ENCODE peak calls at places on chromosome 2, in five cellular contexts. Y, G, U, L and S are unnamed samples.

GRCh38 chr2:201697899-201698298 is 545 bp downstream of the MPP4 start:
- DNase-seq in Y (no peak), G (no peak), U (no peak), L (no peak), S (no peak)

GRCh38 chr2:59658906-59659305 is 894.5 kb downstream of the BCL11A start:
- DNase-seq in Y (no peak), G (no peak), U (no peak), L (no peak), S (no peak)

GRCh38 chr2:128370468-128371247 is 52.0 kb upstream of the HS6ST1 start:
- DNase-seq in Y (no peak), G (no peak), U (no peak), L (peak), S (no peak)

GRCh38 chr2:39419282-39420223 is 17.5 kb downstream of the MAP4K3 start:
- DNase-seq in Y (no peak), G (no peak), U (no peak), L (no peak), S (no peak)

GRCh38 chr2:105510761-105511669 is 112.2 kb upstream of the FHL2 start:
- DNase-seq in Y (no peak), G (no peak), U (no peak), L (no peak), S (no peak)

GRCh38 chr2:109317471-109318090 is 188.6 kb downstream of the SH3RF3 start:
- DNase-seq in Y (no peak), G (no peak), U (no peak), L (no peak), S (no peak)

GRCh38 chr2:159147687-159148086 is 138.8 kb downstream of the WDSUB1 start:
- DNase-seq in Y (no peak), G (no peak), U (no peak), L (no peak), S (no peak)

GRCh38 chr2:239194731-239195317 is 206.0 kb downstream of the HDAC4 start:
- DNase-seq in Y (no peak), G (peak), U (no peak), L (peak), S (no peak)

GRCh38 chr2:134550566-134551164 is 168.1 kb downstream of the TMEM163 start:
- DNase-seq in Y (no peak), G (no peak), U (no peak), L (no peak), S (no peak)

GRCh38 chr2:20061476-20061875 is 10.0 kb upstream of the LAPTM4A start:
- DNase-seq in Y (no peak), G (no peak), U (no peak), L (no peak), S (no peak)

GRCh38 chr2:99708231-99708630 is 218.4 kb upstream of the REV1 start:
- DNase-seq in Y (no peak), G (peak), U (no peak), L (no peak), S (no peak)

GRCh38 chr2:25306767-25307368 is 34.9 kb downstream of the DNMT3A start:
- DNase-seq in Y (no peak), G (peak), U (no peak), L (no peak), S (no peak)

GRCh38 chr2:235988271-235989015 is 179.7 kb downstream of the GBX2 start:
- DNase-seq in Y (no peak), G (no peak), U (no peak), L (no peak), S (no peak)

GRCh38 chr2:164621761-164622105 is 451 bp upstream of the GRB14 start:
- DNase-seq in Y (no peak), G (no peak), U (no peak), L (no peak), S (peak)

GRCh38 chr2:164617466-164617865 is 3.8 kb downstream of the GRB14 start:
- DNase-seq in Y (no peak), G (no peak), U (no peak), L (no peak), S (no peak)

GRCh38 chr2:164622338-164623106 is 1.2 kb upstream of the GRB14 start:
- DNase-seq in Y (no peak), G (no peak), U (no peak), L (no peak), S (no peak)

GRCh38 chr2:164624296-164624695 is 3.0 kb upstream of the GRB14 start:
- DNase-seq in Y (no peak), G (no peak), U (no peak), L (no peak), S (no peak)

DNA sequence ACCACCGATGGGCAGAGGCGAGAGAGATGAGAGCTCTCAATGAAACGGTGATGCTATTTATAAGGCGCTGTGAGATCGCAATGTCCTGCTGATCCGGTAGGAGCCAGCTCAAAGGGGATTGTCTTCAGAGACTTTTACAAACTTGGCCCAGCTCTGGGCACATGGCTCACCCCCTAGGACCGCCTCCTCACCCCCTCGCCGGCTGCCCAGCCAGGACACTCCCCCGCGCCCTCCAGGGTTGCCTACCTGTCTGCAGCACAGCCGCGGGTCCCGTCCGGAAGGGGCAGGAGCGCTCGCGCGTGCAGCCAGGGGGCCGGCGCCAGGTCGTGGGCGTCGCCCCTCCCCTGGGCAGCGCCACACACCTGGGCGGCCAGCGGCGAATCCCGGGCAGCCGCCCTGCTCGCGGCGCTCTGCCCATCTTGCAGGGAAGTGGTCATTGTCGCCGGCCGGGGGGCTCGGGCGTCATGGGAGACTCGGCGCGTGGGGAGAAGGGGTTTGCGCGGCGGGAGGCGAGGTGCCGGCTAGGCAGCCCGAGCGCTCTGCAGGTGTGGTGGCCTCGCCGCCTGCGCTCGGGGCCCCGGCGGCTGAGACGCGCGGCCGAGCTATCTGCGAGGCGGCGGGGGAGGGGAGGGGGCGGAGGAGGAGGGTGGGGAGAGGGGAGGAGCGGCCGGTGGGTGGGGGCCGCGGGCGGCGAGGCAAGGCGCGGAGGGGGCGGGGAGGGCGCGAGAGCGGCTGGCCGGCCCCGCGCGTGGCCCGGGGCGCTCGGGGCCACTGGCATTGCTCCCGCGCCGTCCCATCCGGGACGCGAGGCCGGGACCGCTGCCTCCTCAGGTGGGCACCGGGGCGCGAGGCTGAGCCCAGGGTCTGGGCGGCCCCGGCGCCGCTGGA is at the start of gene GRB14:
- DNase-seq in Y (no peak), G (peak), U (no peak), L (peak), S (peak)
- TF ChIP-seq CTCF in Y (no peak), G (no peak), U (no peak), L (no peak), S (no peak)

GRCh38 chr2:37188570-37188969 is at the start of gene SULT6B1:
- DNase-seq in Y (no peak), G (no peak), U (no peak), L (no peak), S (no peak)

GRCh38 chr2:37191253-37191652 is 2.8 kb upstream of the SULT6B1 start:
- DNase-seq in Y (no peak), G (no peak), U (no peak), L (no peak), S (no peak)

GRCh38 chr2:37190290-37190689 is 1.8 kb upstream of the SULT6B1 start:
- DNase-seq in Y (no peak), G (no peak), U (no peak), L (no peak), S (no peak)

GRCh38 chr2:37191747-37192146 is 3.3 kb upstream of the SULT6B1 start:
- DNase-seq in Y (no peak), G (no peak), U (no peak), L (no peak), S (no peak)

DNA sequence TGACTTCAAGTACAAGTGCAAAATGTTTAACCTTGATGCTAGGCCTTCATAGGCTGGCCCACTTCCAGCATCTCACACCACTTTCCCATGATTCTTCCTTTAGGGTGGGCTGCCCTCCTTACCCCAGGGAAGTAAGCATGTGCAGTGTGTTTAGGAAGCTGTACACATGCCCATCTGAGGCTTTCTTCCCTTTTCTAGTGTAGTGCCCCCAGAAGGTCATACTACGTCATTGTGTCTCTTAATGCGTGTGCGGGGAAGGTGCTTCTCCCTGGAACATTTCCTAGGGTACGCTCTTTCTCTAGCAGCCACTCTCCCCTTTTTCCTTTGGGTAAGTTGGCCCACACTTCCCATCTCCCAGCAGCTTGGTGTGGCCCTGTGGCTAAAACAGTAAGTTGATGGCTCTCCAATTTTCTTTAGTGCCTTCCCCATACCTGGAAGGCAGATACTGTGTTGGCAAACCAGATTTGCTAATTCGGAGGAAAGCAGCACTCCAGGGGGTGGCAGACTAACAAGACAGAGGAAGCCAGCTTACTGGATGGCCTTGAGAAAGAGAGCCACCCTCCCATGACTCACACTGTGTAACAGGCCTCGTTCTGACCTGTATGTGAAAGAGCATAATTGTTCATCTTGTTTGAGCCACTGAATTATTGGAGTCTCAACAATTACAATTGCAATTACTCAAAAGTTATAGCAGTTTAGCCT is 1.1 kb upstream of the SULT6B1 start:
- DNase-seq in Y (no peak), G (no peak), U (no peak), L (no peak), S (no peak)
- H3K27ac ChIP-seq in Y (no peak), G (no peak), U (no peak), L (no peak), S (peak)

GRCh38 chr2:1728821-1729220 is 15.5 kb downstream of the PXDN start:
- DNase-seq in Y (no peak), G (peak), U (peak), L (peak), S (peak)

GRCh38 chr2:1727796-1728474 is 16.4 kb downstream of the PXDN start:
- DNase-seq in Y (no peak), G (peak), U (peak), L (peak), S (no peak)

GRCh38 chr2:1726558-1726957 is 17.8 kb downstream of the PXDN start:
- DNase-seq in Y (no peak), G (no peak), U (no peak), L (no peak), S (no peak)

GRCh38 chr2:1729264-1729663 is 15.1 kb downstream of the PXDN start:
- DNase-seq in Y (no peak), G (peak), U (peak), L (peak), S (no peak)

DNA sequence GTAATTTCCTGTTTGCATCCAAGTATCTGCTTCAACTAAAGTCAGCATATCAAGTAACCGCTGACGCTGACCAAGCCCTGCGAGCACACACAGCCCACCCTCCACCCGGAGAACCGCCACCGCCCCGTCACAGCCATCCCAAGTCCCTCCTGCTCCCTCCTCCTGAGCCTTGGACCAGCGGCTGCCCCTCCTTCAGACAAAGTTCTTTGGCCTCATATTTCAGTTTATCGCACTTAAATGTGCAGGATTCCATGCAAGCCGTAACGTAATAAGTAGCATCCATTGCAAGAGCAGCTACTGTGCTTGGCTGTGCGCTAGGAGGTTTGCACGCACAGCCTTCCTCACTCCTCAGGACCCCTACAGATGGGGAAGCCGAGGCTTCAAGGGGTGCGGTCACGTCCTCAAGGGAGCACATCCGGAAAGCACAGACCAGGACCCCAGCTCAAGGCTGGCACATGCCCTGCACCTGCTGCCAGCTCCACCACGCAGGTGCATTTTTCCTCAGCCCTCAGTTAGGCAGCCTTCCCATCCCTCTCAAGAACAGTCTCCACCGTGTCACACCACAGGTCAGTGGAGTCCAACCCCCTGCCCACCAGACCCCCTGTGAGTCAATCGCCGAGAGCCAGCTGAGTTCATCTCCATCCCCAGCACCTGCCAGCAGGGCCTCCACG is 17.1 kb downstream of the PXDN start:
- DNase-seq in Y (no peak), G (peak), U (no peak), L (peak), S (no peak)
- H3K4me3 ChIP-seq in Y (no peak), G (no peak), U (no peak), L (no peak), S (no peak)

DNA sequence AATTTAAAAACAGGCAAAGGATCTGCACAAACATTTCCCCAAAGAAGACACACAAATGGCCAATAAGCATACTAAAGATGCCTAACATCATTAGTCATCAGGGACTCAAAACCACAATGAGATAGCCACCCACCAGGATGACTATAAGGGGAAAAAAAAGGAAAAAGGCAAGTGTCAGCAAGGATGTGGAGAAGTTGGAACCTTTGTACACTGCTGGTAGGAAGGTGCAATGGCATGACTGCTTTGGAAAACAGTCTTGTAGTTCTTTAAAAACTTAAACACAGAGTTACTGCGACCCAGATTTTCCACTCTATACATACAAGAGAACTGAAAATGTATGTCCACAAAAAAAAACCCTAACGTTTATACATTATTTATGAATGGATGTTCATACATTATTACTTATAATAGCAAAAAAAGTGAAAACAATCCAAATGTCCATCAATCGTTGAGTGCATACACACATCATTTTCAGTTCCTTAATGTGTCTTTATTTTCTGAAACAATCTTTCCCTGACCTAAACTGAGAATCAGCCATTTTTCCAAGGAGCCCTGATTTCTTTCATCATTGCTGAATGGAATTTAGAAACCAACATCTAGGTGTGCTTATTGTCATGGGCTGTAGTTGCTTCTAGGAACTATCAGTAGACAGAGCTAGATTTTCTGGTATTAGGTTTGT is 64.7 kb upstream of the TLK1 start:
- DNase-seq in Y (no peak), G (no peak), U (no peak), L (no peak), S (no peak)
- TF ChIP-seq CTCF in Y (no peak), G (no peak), U (no peak), L (no peak), S (no peak)